ENCODE peak calls at places on chromosomes 7 and 10, in five cellular contexts. One of them, this sample, is unnamed.

GRCh38 chr10:107546239-107546638 is 381.7 kb upstream of the SORCS1 start:
- DNase-seq in CD4-positive, CD25-positive, alpha-beta regulatory T cell: no peak
- DNase-seq in heart right ventricle: no peak
- DNase-seq in adrenal gland: no peak
- DNase-seq in mammary epithelial cell: peak; percentile 92
- DNase-seq in this sample: no peak

GRCh38 chr10:625751-626711 is 63.4 kb downstream of the DIP2C start:
- DNase-seq in CD4-positive, CD25-positive, alpha-beta regulatory T cell: no peak
- DNase-seq in heart right ventricle: no peak
- DNase-seq in adrenal gland: no peak
- DNase-seq in mammary epithelial cell: no peak
- DNase-seq in this sample: no peak

GRCh38 chr7:52362521-52362920 is 672.9 kb upstream of the POM121L12 start:
- DNase-seq in CD4-positive, CD25-positive, alpha-beta regulatory T cell: no peak
- DNase-seq in heart right ventricle: no peak
- DNase-seq in adrenal gland: no peak
- DNase-seq in mammary epithelial cell: no peak
- DNase-seq in this sample: no peak

GRCh38 chr10:86945361-86946214 is 11.8 kb downstream of the MMRN2 start:
- DNase-seq in CD4-positive, CD25-positive, alpha-beta regulatory T cell: no peak
- DNase-seq in heart right ventricle: no peak
- DNase-seq in adrenal gland: peak; percentile 32
- DNase-seq in mammary epithelial cell: no peak
- DNase-seq in this sample: no peak

GRCh38 chr7:79837915-79838314 is 296.7 kb upstream of the GNAI1 start:
- DNase-seq in CD4-positive, CD25-positive, alpha-beta regulatory T cell: no peak
- DNase-seq in heart right ventricle: no peak
- DNase-seq in adrenal gland: no peak
- DNase-seq in mammary epithelial cell: no peak
- DNase-seq in this sample: no peak

GRCh38 chr10:120715214-120715613 is 135.9 kb upstream of the WDR11 start:
- DNase-seq in CD4-positive, CD25-positive, alpha-beta regulatory T cell: no peak
- DNase-seq in heart right ventricle: no peak
- DNase-seq in adrenal gland: no peak
- DNase-seq in mammary epithelial cell: no peak
- DNase-seq in this sample: no peak

GRCh38 chr7:75965617-75966016 is 28.8 kb downstream of the TMEM120A start:
- DNase-seq in CD4-positive, CD25-positive, alpha-beta regulatory T cell: no peak
- DNase-seq in heart right ventricle: no peak
- DNase-seq in adrenal gland: no peak
- DNase-seq in mammary epithelial cell: no peak
- DNase-seq in this sample: no peak

GRCh38 chr10:60810437-60811182 is 32.3 kb downstream of the CDK1 start:
- DNase-seq in CD4-positive, CD25-positive, alpha-beta regulatory T cell: no peak
- DNase-seq in heart right ventricle: peak; percentile 33
- DNase-seq in adrenal gland: no peak
- DNase-seq in mammary epithelial cell: peak; percentile 32
- DNase-seq in this sample: no peak

GRCh38 chr10:44415121-44415520 is 30.2 kb upstream of the CXCL12 start:
- DNase-seq in CD4-positive, CD25-positive, alpha-beta regulatory T cell: no peak
- DNase-seq in heart right ventricle: no peak
- DNase-seq in adrenal gland: no peak
- DNase-seq in mammary epithelial cell: no peak
- DNase-seq in this sample: no peak

GRCh38 chr10:10032991-10033390 is 984.7 kb upstream of the CELF2 start:
- DNase-seq in CD4-positive, CD25-positive, alpha-beta regulatory T cell: no peak
- DNase-seq in heart right ventricle: no peak
- DNase-seq in adrenal gland: no peak
- DNase-seq in mammary epithelial cell: no peak
- DNase-seq in this sample: no peak

GRCh38 chr7:151415375-151416112 is 5.7 kb upstream of the WDR86 start:
- DNase-seq in CD4-positive, CD25-positive, alpha-beta regulatory T cell: no peak
- DNase-seq in heart right ventricle: no peak
- DNase-seq in adrenal gland: no peak
- DNase-seq in mammary epithelial cell: peak; percentile 74
- DNase-seq in this sample: no peak

GRCh38 chr10:42960491-42961155 is 116.2 kb upstream of the RET start:
- DNase-seq in CD4-positive, CD25-positive, alpha-beta regulatory T cell: no peak
- DNase-seq in heart right ventricle: peak; percentile 19
- DNase-seq in adrenal gland: peak; percentile 18
- DNase-seq in mammary epithelial cell: peak; percentile 59
- DNase-seq in this sample: no peak

GRCh38 chr10:71087622-71088021 is 124.7 kb upstream of the UNC5B start:
- DNase-seq in CD4-positive, CD25-positive, alpha-beta regulatory T cell: no peak
- DNase-seq in heart right ventricle: no peak
- DNase-seq in adrenal gland: peak; percentile 13
- DNase-seq in mammary epithelial cell: no peak
- DNase-seq in this sample: no peak

GRCh38 chr7:139598642-139599041 is 75.2 kb downstream of the CLEC2L start:
- DNase-seq in CD4-positive, CD25-positive, alpha-beta regulatory T cell: no peak
- DNase-seq in heart right ventricle: peak; percentile 21
- DNase-seq in adrenal gland: no peak
- DNase-seq in mammary epithelial cell: no peak
- DNase-seq in this sample: no peak

GRCh38 chr7:117072620-117073118 is 119.4 kb downstream of the ST7 start:
- DNase-seq in CD4-positive, CD25-positive, alpha-beta regulatory T cell: no peak
- DNase-seq in heart right ventricle: peak; percentile 72
- DNase-seq in adrenal gland: peak; percentile 83
- DNase-seq in mammary epithelial cell: peak; percentile 68
- DNase-seq in this sample: no peak

GRCh38 chr7:105580022-105580740 is 1.1 kb downstream of the EFCAB10 start:
- DNase-seq in CD4-positive, CD25-positive, alpha-beta regulatory T cell: no peak
- DNase-seq in heart right ventricle: no peak
- DNase-seq in adrenal gland: no peak
- DNase-seq in mammary epithelial cell: no peak
- DNase-seq in this sample: no peak

GRCh38 chr7:120691915-120692314 is 166.0 kb downstream of the TSPAN12 start:
- DNase-seq in CD4-positive, CD25-positive, alpha-beta regulatory T cell: no peak
- DNase-seq in heart right ventricle: no peak
- DNase-seq in adrenal gland: no peak
- DNase-seq in mammary epithelial cell: no peak
- DNase-seq in this sample: no peak

GRCh38 chr10:124417846-124418725 is 637 bp downstream of the OAT start:
- DNase-seq in CD4-positive, CD25-positive, alpha-beta regulatory T cell: peak; percentile 39
- DNase-seq in heart right ventricle: peak; percentile 60
- DNase-seq in adrenal gland: peak; percentile 67
- DNase-seq in mammary epithelial cell: peak; percentile 66
- DNase-seq in this sample: peak; percentile 46

GRCh38 chr7:45240926-45241325 is 83.3 kb downstream of the RAMP3 start:
- DNase-seq in CD4-positive, CD25-positive, alpha-beta regulatory T cell: no peak
- DNase-seq in heart right ventricle: no peak
- DNase-seq in adrenal gland: no peak
- DNase-seq in mammary epithelial cell: no peak
- DNase-seq in this sample: no peak

GRCh38 chr7:14754631-14755030 is 147.9 kb downstream of the DGKB start:
- DNase-seq in CD4-positive, CD25-positive, alpha-beta regulatory T cell: no peak
- DNase-seq in heart right ventricle: no peak
- DNase-seq in adrenal gland: no peak
- DNase-seq in mammary epithelial cell: peak; percentile 54
- DNase-seq in this sample: no peak

GRCh38 chr10:118045842-118046490 is 775 bp downstream of the RAB11FIP2 start:
- DNase-seq in CD4-positive, CD25-positive, alpha-beta regulatory T cell: no peak
- DNase-seq in heart right ventricle: peak; percentile 31
- DNase-seq in adrenal gland: peak; percentile 54
- DNase-seq in mammary epithelial cell: peak; percentile 71
- DNase-seq in this sample: peak; percentile 11

GRCh38 chr10:35546824-35547225 is 58.3 kb upstream of the GJD4 start:
- DNase-seq in CD4-positive, CD25-positive, alpha-beta regulatory T cell: no peak
- DNase-seq in heart right ventricle: no peak
- DNase-seq in adrenal gland: no peak
- DNase-seq in mammary epithelial cell: peak; percentile 95
- DNase-seq in this sample: no peak

GRCh38 chr7:135335628-135336139 is 102.0 kb downstream of the STRA8 start:
- DNase-seq in CD4-positive, CD25-positive, alpha-beta regulatory T cell: peak; percentile 16
- DNase-seq in heart right ventricle: peak; percentile 32
- DNase-seq in adrenal gland: peak; percentile 58
- DNase-seq in mammary epithelial cell: peak; percentile 98
- DNase-seq in this sample: peak; percentile 19

GRCh38 chr10:8056891-8057331 is 2.4 kb downstream of the GATA3 start:
- DNase-seq in CD4-positive, CD25-positive, alpha-beta regulatory T cell: peak; percentile 72
- DNase-seq in heart right ventricle: no peak
- DNase-seq in adrenal gland: no peak
- DNase-seq in mammary epithelial cell: peak; percentile 48
- DNase-seq in this sample: peak; percentile 64

GRCh38 chr10:110260746-110261477 is 43.8 kb downstream of the SMNDC1 start:
- DNase-seq in CD4-positive, CD25-positive, alpha-beta regulatory T cell: no peak
- DNase-seq in heart right ventricle: no peak
- DNase-seq in adrenal gland: no peak
- DNase-seq in mammary epithelial cell: no peak
- DNase-seq in this sample: no peak

This sample was measured in CD4-positive, alpha-beta memory T cell.